ENCODE peak calls at places on chromosome 6, in four cellular contexts. L is GM04503, H is type B pancreatic cell, T is AG20443. S is an unnamed sample.

GRCh38 chr6:3409699-3410384 is 47.0 kb downstream of the SLC22A23 start:
- DNase-seq in H (no peak), T (no peak), L (no peak), S (no peak)

GRCh38 chr6:123518441-123519190 is 118.1 kb downstream of the TRDN start:
- DNase-seq in H (no peak), T (no peak), L (no peak), S (no peak)

GRCh38 chr6:43274916-43275597 is 23.0 kb upstream of the SLC22A7 start:
- DNase-seq in T (peak), H (no peak), L (no peak), S (no peak)

GRCh38 chr6:111114484-111114883 is 27.2 kb downstream of the SLC16A10 start:
- DNase-seq in L (no peak), T (no peak), H (no peak), S (no peak)

GRCh38 chr6:137749595-137750215 is 117.4 kb upstream of the TNFAIP3 start:
- DNase-seq in L (no peak), H (no peak), T (peak), S (no peak)

GRCh38 chr6:120675886-120676285 is 658.4 kb downstream of the TBC1D32 start:
- DNase-seq in H (no peak), L (no peak), T (no peak), S (no peak)

GRCh38 chr6:16396497-16397319 is 158.3 kb downstream of the GMPR start:
- DNase-seq in T (no peak), H (no peak), L (no peak), S (no peak)

GRCh38 chr6:43907789-43908472 is 137.9 kb downstream of the VEGFA start:
- DNase-seq in H (no peak), L (no peak), T (no peak), S (no peak)

GRCh38 chr6:3489032-3489757 is 32.3 kb upstream of the SLC22A23 start:
- DNase-seq in T (peak), H (no peak), L (no peak), S (no peak)

GRCh38 chr6:137852346-137852745 is 14.7 kb upstream of the TNFAIP3 start:
- DNase-seq in H (no peak), T (no peak), L (no peak), S (no peak)